ENCODE peak calls at places on chromosomes 4 and X, in seven cellular contexts. Y is endothelial cell, W is endodermal cell, Q is colonic mucosa, Z is neural crest cell, O is ovary, I is GM06990. P is an unnamed sample.
A peak's percentile ranks its signal among the peaks of the same experiment; 100 is the strongest.

GRCh38 chr4:1285790-1286553 is 3.7 kb upstream of the MAEA start:
- DNase-seq in Z (no peak), I (no peak), W (peak; percentile 95), Q (peak; percentile 32), Y (no peak), O (no peak), P (no peak)

GRCh38 chr4:126779446-126780166 is 853.2 kb upstream of the INTU start:
- DNase-seq in Z (no peak), O (no peak), W (peak; percentile 50), Y (no peak), I (no peak), Q (no peak), P (no peak)

GRCh38 chr4:34850426-34850825 is 1393.9 kb downstream of the ARAP2 start:
- DNase-seq in I (no peak), W (no peak), Z (no peak), Y (no peak), O (no peak), Q (no peak), P (no peak)

GRCh38 chr4:153151535-153152452 is 52.4 kb upstream of the TRIM2 start:
- DNase-seq in W (peak; percentile 96), Y (peak; percentile 41), O (peak; percentile 59), Q (peak; percentile 91), Z (peak; percentile 81), I (peak; percentile 63), P (peak; percentile 54)

GRCh38 chr4:57378766-57379165 is 268.6 kb upstream of the IGFBP7 start:
- DNase-seq in Q (no peak), Z (no peak), O (no peak), I (no peak), Y (no peak), W (no peak), P (no peak)

GRCh38 chr4:6986067-6986780 is 56.9 kb upstream of the TADA2B start:
- DNase-seq in Y (peak; percentile 29), W (peak; percentile 74), O (no peak), I (no peak), Q (peak; percentile 49), Z (no peak), P (no peak)

GRCh38 chr4:84841435-84841834 is 125.1 kb downstream of the WDFY3 start:
- DNase-seq in Q (no peak), Y (no peak), O (no peak), W (no peak), I (no peak), Z (no peak), P (no peak)

GRCh38 chr4:174314770-174315169 is 31.1 kb downstream of the CEP44 start:
- DNase-seq in I (no peak), Z (no peak), Q (no peak), W (peak; percentile 77), O (no peak), Y (no peak), P (peak; percentile 90)

GRCh38 chr4:69470561-69470960 is 25.1 kb downstream of the UGT2B4 start:
- DNase-seq in Q (no peak), W (no peak), O (no peak), Y (no peak), Z (no peak), I (no peak), P (no peak)
- TF ChIP-seq CTCF in Q (no peak), W (peak; percentile 64), O (no peak), Y (no peak), Z (no peak), I (no peak), P (peak; percentile 9)

GRCh38 chr4:156295676-156296075 is 342.0 kb upstream of the CTSO start:
- DNase-seq in I (no peak), W (no peak), Q (no peak), Z (no peak), O (no peak), Y (no peak), P (peak; percentile 31)

GRCh38 chr4:156298230-156298629 is 344.6 kb upstream of the CTSO start:
- DNase-seq in W (no peak), Z (no peak), O (no peak), Y (peak; percentile 44), I (no peak), Q (no peak), P (peak; percentile 40)

GRCh38 chr4:156291317-156291716 is 337.7 kb upstream of the CTSO start:
- DNase-seq in Z (no peak), Q (no peak), I (no peak), O (no peak), Y (no peak), W (no peak), P (peak; percentile 67)

GRCh38 chr4:156293657-156294297 is 340.1 kb upstream of the CTSO start:
- DNase-seq in Q (no peak), Y (no peak), O (no peak), I (no peak), W (no peak), Z (no peak), P (peak; percentile 60)

GRCh38 chr4:156294577-156294976 is 340.9 kb upstream of the CTSO start:
- DNase-seq in O (no peak), Q (no peak), W (peak; percentile 53), Z (no peak), I (peak; percentile 6), Y (peak; percentile 6), P (peak; percentile 83)
- TF ChIP-seq CTCF in O (no peak), Q (no peak), W (peak; percentile 68), Z (peak; percentile 53), I (no peak), Y (peak; percentile 20), P (peak; percentile 58)

GRCh38 chr4:72496119-72496518 is 72.9 kb downstream of the ADAMTS3 start:
- DNase-seq in W (no peak), Q (no peak), Y (no peak), I (no peak), Z (no peak), O (no peak), P (no peak)

GRCh38 chr4:72489267-72489666 is 79.8 kb downstream of the ADAMTS3 start:
- DNase-seq in W (no peak), Y (no peak), Q (no peak), I (no peak), O (no peak), Z (no peak), P (no peak)

GRCh38 chr4:72494156-72494555 is 74.9 kb downstream of the ADAMTS3 start:
- DNase-seq in Z (no peak), O (no peak), W (no peak), Q (no peak), Y (no peak), I (no peak), P (no peak)
- TF ChIP-seq CTCF in Z (no peak), O (no peak), W (no peak), Q (no peak), Y (no peak), I (no peak), P (no peak)

GRCh38 chrX:46554942-46555341 is 9.7 kb upstream of the ZNF674 start:
- DNase-seq in Z (no peak), I (no peak), Y (no peak), W (no peak), O (no peak), Q (no peak), P (no peak)
- TF ChIP-seq CTCF in Z (peak; percentile 42), I (no peak), Y (no peak), W (peak; percentile 21), O (peak; percentile 49), Q (no peak), P (peak; percentile 23)

GRCh38 chr4:164379694-164380093 is 374.2 kb upstream of the SMIM31 start:
- DNase-seq in Z (no peak), Q (no peak), W (no peak), O (no peak), Y (no peak), I (no peak), P (no peak)

GRCh38 chr4:164384416-164384815 is 369.5 kb upstream of the SMIM31 start:
- DNase-seq in I (no peak), Y (no peak), Q (no peak), Z (no peak), O (no peak), W (no peak), P (no peak)

GRCh38 chr4:164381859-164382258 is 372.1 kb upstream of the SMIM31 start:
- DNase-seq in Y (no peak), Q (no peak), I (no peak), W (no peak), O (no peak), Z (no peak), P (no peak)

GRCh38 chr4:164383187-164384181 is 370.4 kb upstream of the SMIM31 start:
- DNase-seq in I (no peak), Q (no peak), O (peak; percentile 15), Y (peak; percentile 47), Z (peak; percentile 40), W (peak; percentile 86), P (peak; percentile 52)
- TF ChIP-seq CTCF in I (no peak), Q (no peak), O (no peak), Y (peak; percentile 40), Z (peak; percentile 59), W (peak; percentile 69), P (peak; percentile 49)